ENCODE peak calls at places on chromosome 7, in seven cellular contexts. One of them, this sample, is unnamed.

GRCh38 chr7:23396222-23396621 is 74.1 kb downstream of the IGF2BP3 start:
- DNase-seq in GM12878: no peak
- DNase-seq in GM12892: no peak
- DNase-seq in SK-N-SH: no peak
- DNase-seq in K562: no peak
- DNase-seq in HepG2: no peak
- DNase-seq in H1: no peak
- DNase-seq in this sample: no peak

GRCh38 chr7:158061031-158061630 is 526.5 kb downstream of the PTPRN2 start:
- DNase-seq in GM12878: no peak
- DNase-seq in GM12892: no peak
- DNase-seq in SK-N-SH: no peak
- DNase-seq in K562: no peak
- DNase-seq in HepG2: no peak
- DNase-seq in H1: no peak
- DNase-seq in this sample: no peak

GRCh38 chr7:69748530-69748929 is 150.3 kb downstream of the AUTS2 start:
- DNase-seq in GM12878: no peak
- DNase-seq in GM12892: no peak
- DNase-seq in SK-N-SH: no peak
- DNase-seq in K562: no peak
- DNase-seq in HepG2: no peak
- DNase-seq in H1: no peak
- DNase-seq in this sample: no peak

GRCh38 chr7:88111842-88112385 is 107.9 kb downstream of the SRI start:
- DNase-seq in GM12878: no peak
- DNase-seq in GM12892: no peak
- DNase-seq in SK-N-SH: no peak
- DNase-seq in K562: no peak
- DNase-seq in HepG2: no peak
- DNase-seq in H1: no peak
- DNase-seq in this sample: no peak

GRCh38 chr7:26627871-26628270 is 236.5 kb downstream of the SKAP2 start:
- DNase-seq in GM12878: no peak
- DNase-seq in GM12892: no peak
- DNase-seq in SK-N-SH: no peak
- DNase-seq in K562: no peak
- DNase-seq in HepG2: no peak
- DNase-seq in H1: peak; percentile 29
- DNase-seq in this sample: no peak

GRCh38 chr7:78690174-78690573 is 763.3 kb downstream of the MAGI2 start:
- DNase-seq in GM12878: no peak
- DNase-seq in GM12892: no peak
- DNase-seq in SK-N-SH: no peak
- DNase-seq in K562: no peak
- DNase-seq in HepG2: no peak
- DNase-seq in H1: no peak
- DNase-seq in this sample: no peak

GRCh38 chr7:52271663-52272062 is 763.8 kb upstream of the POM121L12 start:
- DNase-seq in GM12878: no peak
- DNase-seq in GM12892: no peak
- DNase-seq in SK-N-SH: no peak
- DNase-seq in K562: no peak
- DNase-seq in HepG2: no peak
- DNase-seq in H1: no peak
- DNase-seq in this sample: no peak

GRCh38 chr7:92693519-92693918 is 103.3 kb upstream of the FAM133B start:
- DNase-seq in GM12878: no peak
- DNase-seq in GM12892: no peak
- DNase-seq in SK-N-SH: no peak
- DNase-seq in K562: no peak
- DNase-seq in HepG2: no peak
- DNase-seq in H1: no peak
- DNase-seq in this sample: no peak

GRCh38 chr7:149637911-149638565 is 135.3 kb downstream of the ZNF467 start:
- DNase-seq in GM12878: no peak
- DNase-seq in GM12892: no peak
- DNase-seq in SK-N-SH: no peak
- DNase-seq in K562: peak; percentile 7
- DNase-seq in HepG2: no peak
- DNase-seq in H1: no peak
- DNase-seq in this sample: no peak

DNA sequence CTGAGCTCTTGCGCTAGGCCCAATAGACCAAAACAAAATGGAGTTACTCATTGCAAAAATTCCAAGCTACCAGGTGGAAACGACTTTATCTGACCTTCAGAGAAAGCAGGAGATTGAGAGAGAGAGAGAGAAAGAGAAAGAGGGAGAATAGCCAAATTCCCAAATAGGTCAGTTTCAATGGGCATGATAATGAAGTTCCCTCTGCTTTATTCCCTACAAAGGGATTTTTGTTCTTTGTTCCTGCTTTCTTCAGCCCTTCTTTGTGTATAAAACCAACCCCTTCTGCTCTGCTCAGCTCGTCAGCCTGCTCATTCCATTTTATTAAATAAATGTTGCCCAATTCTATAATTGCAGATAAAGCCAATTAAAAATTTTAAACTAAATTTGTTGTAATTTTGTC is 45.0 kb upstream of the GPR37 start:
- DNase-seq in GM12878: no peak
- DNase-seq in GM12892: no peak
- DNase-seq in SK-N-SH: no peak
- DNase-seq in K562: no peak
- DNase-seq in HepG2: no peak
- DNase-seq in H1: no peak
- DNase-seq in this sample: no peak
- TF ChIP-seq TAF1 in GM12878: no peak
- TF ChIP-seq TAF1 in GM12892: no peak
- TF ChIP-seq TAF1 in SK-N-SH: no peak
- TF ChIP-seq TAF1 in K562: no peak
- TF ChIP-seq TAF1 in HepG2: no peak
- TF ChIP-seq TAF1 in H1: no peak
- TF ChIP-seq TAF1 in this sample: no peak

DNA sequence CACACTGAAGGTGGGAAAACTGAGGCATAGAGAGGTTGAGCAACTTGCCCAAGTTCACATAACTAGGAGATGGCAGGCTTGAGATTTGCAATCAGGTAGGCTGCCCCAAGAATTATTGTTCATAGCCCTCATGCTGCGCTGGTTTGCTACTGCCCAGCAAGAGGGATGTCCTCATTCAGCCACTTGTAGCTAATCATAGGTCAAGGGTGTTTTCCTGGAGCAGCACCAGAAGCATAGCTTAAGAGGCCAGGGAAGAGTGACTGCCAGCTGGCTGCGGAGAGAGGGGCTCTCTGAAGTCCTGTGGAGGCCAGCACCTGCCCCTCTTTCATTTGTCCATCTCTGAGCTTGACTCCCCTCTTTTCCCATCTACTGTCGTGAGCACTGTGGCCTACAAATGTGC is 15.0 kb downstream of the CDHR3 start:
- DNase-seq in GM12878: no peak
- DNase-seq in GM12892: no peak
- DNase-seq in SK-N-SH: no peak
- DNase-seq in K562: no peak
- DNase-seq in HepG2: no peak
- DNase-seq in H1: no peak
- DNase-seq in this sample: no peak
- TF ChIP-seq TAF1 in GM12878: no peak
- TF ChIP-seq TAF1 in GM12892: no peak
- TF ChIP-seq TAF1 in SK-N-SH: no peak
- TF ChIP-seq TAF1 in K562: no peak
- TF ChIP-seq TAF1 in HepG2: no peak
- TF ChIP-seq TAF1 in H1: no peak
- TF ChIP-seq TAF1 in this sample: no peak

DNA sequence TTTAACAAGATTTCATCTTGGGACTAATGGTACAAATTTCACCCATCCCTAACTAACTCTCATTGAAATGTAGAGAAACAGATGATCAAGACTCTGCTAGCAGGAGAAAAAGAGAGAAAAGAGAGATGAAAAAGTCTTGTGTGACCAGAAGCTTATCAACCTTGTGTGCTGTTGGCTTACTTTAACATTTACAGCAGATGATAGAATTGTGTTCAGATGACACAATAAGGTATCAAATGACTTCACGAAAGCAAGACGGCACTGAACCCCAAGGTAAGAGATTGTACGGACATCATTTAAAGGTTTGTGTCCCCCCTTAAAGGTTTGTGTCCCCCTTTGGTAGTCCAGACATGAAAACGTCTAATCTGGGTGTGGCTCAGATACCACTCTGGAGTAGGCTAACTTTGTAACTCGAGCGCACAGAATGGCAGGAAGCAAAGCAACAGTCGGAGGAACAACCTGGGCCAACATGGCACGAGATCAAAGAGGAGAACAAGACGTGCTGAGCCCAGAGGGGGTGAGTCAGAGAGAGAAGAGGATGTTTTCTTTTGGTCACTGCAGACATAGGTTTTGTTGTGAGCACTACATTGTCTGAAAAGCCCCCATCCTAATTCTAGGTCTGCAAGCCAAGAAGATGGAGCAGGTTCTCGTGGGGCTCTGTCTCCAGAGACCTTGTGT is 10.4 kb upstream of the LMBR1 start:
- DNase-seq in GM12878: no peak
- DNase-seq in GM12892: no peak
- DNase-seq in SK-N-SH: no peak
- DNase-seq in K562: no peak
- DNase-seq in HepG2: peak; percentile 37
- DNase-seq in H1: no peak
- DNase-seq in this sample: no peak
- TF ChIP-seq TAF1 in GM12878: no peak
- TF ChIP-seq TAF1 in GM12892: no peak
- TF ChIP-seq TAF1 in SK-N-SH: no peak
- TF ChIP-seq TAF1 in K562: no peak
- TF ChIP-seq TAF1 in HepG2: no peak
- TF ChIP-seq TAF1 in H1: no peak
- TF ChIP-seq TAF1 in this sample: no peak

DNA sequence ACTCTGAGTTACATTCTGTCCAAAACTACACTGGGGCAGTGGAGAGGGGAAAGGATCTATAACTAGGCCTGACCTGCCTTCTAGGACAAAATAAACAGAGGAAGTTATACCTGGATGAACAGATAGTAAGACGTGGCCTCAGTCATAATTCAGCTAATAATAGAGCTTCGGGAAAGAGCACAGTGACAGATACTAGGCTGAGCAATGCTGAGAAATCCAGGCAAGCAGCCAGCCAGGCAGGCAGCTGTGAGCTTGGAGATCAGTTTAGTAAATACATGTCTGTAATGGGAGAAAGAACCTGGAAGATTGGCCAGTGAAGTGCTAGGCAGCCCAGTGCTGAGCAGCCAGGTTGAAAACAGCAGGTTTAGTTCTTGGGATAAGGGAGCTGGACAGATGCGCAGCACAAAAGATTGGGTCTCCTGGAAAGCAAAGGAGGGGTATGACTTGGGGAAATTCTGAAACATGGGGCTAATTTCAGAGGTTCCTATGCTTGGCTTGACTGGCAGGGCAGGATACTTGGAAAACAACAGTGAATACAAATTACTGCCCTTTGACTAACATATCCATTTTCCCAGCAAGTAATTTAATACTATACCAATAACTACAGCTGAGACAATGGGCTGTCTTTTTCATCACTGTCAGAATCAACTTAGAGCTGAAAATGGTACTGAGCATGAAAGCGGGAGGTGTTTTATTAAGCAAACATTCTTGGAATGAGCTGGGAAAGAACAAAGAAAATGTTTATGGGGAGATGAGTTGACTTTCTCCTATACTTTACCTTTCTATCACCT is 140.8 kb downstream of the DGKB start:
- DNase-seq in GM12878: no peak
- DNase-seq in GM12892: no peak
- DNase-seq in SK-N-SH: no peak
- DNase-seq in K562: no peak
- DNase-seq in HepG2: no peak
- DNase-seq in H1: no peak
- DNase-seq in this sample: no peak
- TF ChIP-seq TAF1 in GM12878: no peak
- TF ChIP-seq TAF1 in GM12892: no peak
- TF ChIP-seq TAF1 in SK-N-SH: no peak
- TF ChIP-seq TAF1 in K562: no peak
- TF ChIP-seq TAF1 in HepG2: no peak
- TF ChIP-seq TAF1 in H1: no peak
- TF ChIP-seq TAF1 in this sample: no peak

GRCh38 chr7:98285132-98286092 is 3.9 kb downstream of the BRI3 start:
- DNase-seq in GM12878: no peak
- DNase-seq in GM12892: no peak
- DNase-seq in SK-N-SH: peak; percentile 29
- DNase-seq in K562: no peak
- DNase-seq in HepG2: no peak
- DNase-seq in H1: no peak
- DNase-seq in this sample: no peak
- TF ChIP-seq TAF1 in GM12878: no peak
- TF ChIP-seq TAF1 in GM12892: no peak
- TF ChIP-seq TAF1 in SK-N-SH: no peak
- TF ChIP-seq TAF1 in K562: no peak
- TF ChIP-seq TAF1 in HepG2: no peak
- TF ChIP-seq TAF1 in H1: no peak
- TF ChIP-seq TAF1 in this sample: no peak

GRCh38 chr7:119545118-119545517 is 727.9 kb upstream of the KCND2 start:
- DNase-seq in GM12878: no peak
- DNase-seq in GM12892: no peak
- DNase-seq in SK-N-SH: no peak
- DNase-seq in K562: no peak
- DNase-seq in HepG2: peak; percentile 17
- DNase-seq in H1: no peak
- DNase-seq in this sample: no peak
- TF ChIP-seq TAF1 in GM12878: no peak
- TF ChIP-seq TAF1 in GM12892: no peak
- TF ChIP-seq TAF1 in SK-N-SH: no peak
- TF ChIP-seq TAF1 in K562: no peak
- TF ChIP-seq TAF1 in HepG2: no peak
- TF ChIP-seq TAF1 in H1: no peak
- TF ChIP-seq TAF1 in this sample: no peak

This sample was measured in GM12891.